ENCODE peak calls at places on chromosomes 7 and 10, in four cellular contexts. I, Z, Y and L are unnamed samples.

GRCh38 chr7:11748884-11749283 is 83.1 kb downstream of the THSD7A start:
- DNase-seq in I (no peak), Z (no peak), Y (no peak), L (no peak)

GRCh38 chr10:89042547-89042946 is 51.9 kb downstream of the FAS start:
- DNase-seq in I (no peak), Z (no peak), Y (no peak), L (no peak)

GRCh38 chr7:131104611-131105293 is 222.9 kb upstream of the MKLN1 start:
- DNase-seq in I (peak), Z (no peak), Y (no peak), L (no peak)

GRCh38 chr7:33916357-33917081 is 11.2 kb downstream of the BMPER start:
- DNase-seq in I (no peak), Z (no peak), Y (no peak), L (no peak)

GRCh38 chr10:130050721-130051120 is 59.9 kb downstream of the C10orf143 start:
- DNase-seq in I (no peak), Z (no peak), Y (no peak), L (no peak)

GRCh38 chr10:127228195-127228785 is 31.9 kb upstream of the INSYN2A start:
- DNase-seq in I (peak), Z (no peak), Y (no peak), L (no peak)

GRCh38 chr7:114086491-114086905 is 167.7 kb upstream of the PPP1R3A start:
- DNase-seq in I (no peak), Z (peak), Y (no peak), L (no peak)

GRCh38 chr7:152887779-152888178 is 128.2 kb downstream of the ACTR3B start:
- DNase-seq in I (no peak), Z (no peak), Y (no peak), L (no peak)

GRCh38 chr10:99292159-99292558 is 37.0 kb upstream of the CNNM1 start:
- DNase-seq in I (no peak), Z (no peak), Y (no peak), L (peak)

GRCh38 chr10:89550509-89550908 is 15.1 kb upstream of the SLC16A12 start:
- DNase-seq in I (peak), Z (no peak), Y (no peak), L (no peak)

GRCh38 chr10:116444527-116445142 is 17.0 kb downstream of the PNLIPRP3 start:
- DNase-seq in I (peak), Z (no peak), Y (no peak), L (no peak)